ENCODE peak calls at places on chromosomes 1 and 21, in nine cellular contexts. One of them, this sample, is unnamed.

GRCh38 chr21:29121759-29122158 is 8.7 kb upstream of the MAP3K7CL start:
- DNase-seq in vagina: no peak
- DNase-seq in esophagus squamous epithelium: no peak
- DNase-seq in adrenal gland: no peak
- DNase-seq in stomach: no peak
- DNase-seq in spleen: no peak
- DNase-seq in uterus: no peak
- DNase-seq in Peyer's patch: peak
- DNase-seq in heart left ventricle: no peak
- DNase-seq in this sample: no peak

GRCh38 chr21:34835526-34835925 is 166.7 kb downstream of the CLIC6 start:
- DNase-seq in vagina: no peak
- DNase-seq in esophagus squamous epithelium: no peak
- DNase-seq in adrenal gland: peak
- DNase-seq in stomach: no peak
- DNase-seq in spleen: no peak
- DNase-seq in uterus: peak
- DNase-seq in Peyer's patch: no peak
- DNase-seq in heart left ventricle: no peak
- DNase-seq in this sample: no peak

GRCh38 chr21:35737425-35737824 is 322.9 kb downstream of the SETD4 start:
- DNase-seq in vagina: no peak
- DNase-seq in esophagus squamous epithelium: no peak
- DNase-seq in adrenal gland: no peak
- DNase-seq in stomach: no peak
- DNase-seq in spleen: no peak
- DNase-seq in uterus: no peak
- DNase-seq in Peyer's patch: no peak
- DNase-seq in heart left ventricle: no peak
- DNase-seq in this sample: no peak

GRCh38 chr1:39902121-39902807 is 547 bp upstream of the MYCL start:
- DNase-seq in vagina: no peak
- DNase-seq in esophagus squamous epithelium: no peak
- DNase-seq in adrenal gland: peak
- DNase-seq in stomach: peak
- DNase-seq in spleen: peak
- DNase-seq in uterus: peak
- DNase-seq in Peyer's patch: peak
- DNase-seq in heart left ventricle: peak
- DNase-seq in this sample: peak

GRCh38 chr1:61589382-61589765 is 135.6 kb downstream of the TM2D1 start:
- DNase-seq in vagina: no peak
- DNase-seq in esophagus squamous epithelium: no peak
- DNase-seq in adrenal gland: no peak
- DNase-seq in stomach: no peak
- DNase-seq in spleen: no peak
- DNase-seq in uterus: no peak
- DNase-seq in Peyer's patch: no peak
- DNase-seq in heart left ventricle: no peak
- DNase-seq in this sample: no peak

GRCh38 chr1:168834225-168834872 is 105.3 kb upstream of the DPT start:
- DNase-seq in vagina: no peak
- DNase-seq in esophagus squamous epithelium: no peak
- DNase-seq in adrenal gland: no peak
- DNase-seq in stomach: no peak
- DNase-seq in spleen: no peak
- DNase-seq in uterus: no peak
- DNase-seq in Peyer's patch: no peak
- DNase-seq in heart left ventricle: no peak
- DNase-seq in this sample: no peak

GRCh38 chr1:94058766-94059165 is 62.2 kb downstream of the ABCA4 start:
- DNase-seq in vagina: no peak
- DNase-seq in esophagus squamous epithelium: no peak
- DNase-seq in adrenal gland: no peak
- DNase-seq in stomach: no peak
- DNase-seq in spleen: no peak
- DNase-seq in uterus: no peak
- DNase-seq in Peyer's patch: no peak
- DNase-seq in heart left ventricle: no peak
- DNase-seq in this sample: no peak

GRCh38 chr1:162629077-162629637 is 3.1 kb upstream of the DDR2 start:
- DNase-seq in vagina: no peak
- DNase-seq in esophagus squamous epithelium: no peak
- DNase-seq in adrenal gland: no peak
- DNase-seq in stomach: no peak
- DNase-seq in spleen: no peak
- DNase-seq in uterus: no peak
- DNase-seq in Peyer's patch: no peak
- DNase-seq in heart left ventricle: no peak
- DNase-seq in this sample: no peak

GRCh38 chr1:116020668-116021272 is 44.5 kb downstream of the SLC22A15 start:
- DNase-seq in vagina: no peak
- DNase-seq in esophagus squamous epithelium: no peak
- DNase-seq in adrenal gland: peak
- DNase-seq in stomach: peak
- DNase-seq in spleen: no peak
- DNase-seq in uterus: no peak
- DNase-seq in Peyer's patch: peak
- DNase-seq in heart left ventricle: peak
- DNase-seq in this sample: peak
- TF ChIP-seq CTCF in vagina: peak
- TF ChIP-seq CTCF in esophagus squamous epithelium: peak
- TF ChIP-seq CTCF in adrenal gland: peak
- TF ChIP-seq CTCF in stomach: no peak
- TF ChIP-seq CTCF in spleen: peak
- TF ChIP-seq CTCF in uterus: no peak
- TF ChIP-seq CTCF in Peyer's patch: peak
- TF ChIP-seq CTCF in heart left ventricle: peak
- TF ChIP-seq CTCF in this sample: peak

GRCh38 chr1:8367571-8368184 is 49.8 kb downstream of the SLC45A1 start:
- DNase-seq in vagina: no peak
- DNase-seq in esophagus squamous epithelium: no peak
- DNase-seq in adrenal gland: no peak
- DNase-seq in stomach: no peak
- DNase-seq in spleen: no peak
- DNase-seq in uterus: no peak
- DNase-seq in Peyer's patch: peak
- DNase-seq in heart left ventricle: no peak
- DNase-seq in this sample: no peak
- H3K27ac ChIP-seq in vagina: no peak
- H3K27ac ChIP-seq in esophagus squamous epithelium: no peak
- H3K27ac ChIP-seq in adrenal gland: peak
- H3K27ac ChIP-seq in stomach: no peak
- H3K27ac ChIP-seq in spleen: no peak
- H3K27ac ChIP-seq in uterus: peak
- H3K27ac ChIP-seq in Peyer's patch: peak
- H3K27ac ChIP-seq in heart left ventricle: peak
- H3K27ac ChIP-seq in this sample: peak

DNA sequence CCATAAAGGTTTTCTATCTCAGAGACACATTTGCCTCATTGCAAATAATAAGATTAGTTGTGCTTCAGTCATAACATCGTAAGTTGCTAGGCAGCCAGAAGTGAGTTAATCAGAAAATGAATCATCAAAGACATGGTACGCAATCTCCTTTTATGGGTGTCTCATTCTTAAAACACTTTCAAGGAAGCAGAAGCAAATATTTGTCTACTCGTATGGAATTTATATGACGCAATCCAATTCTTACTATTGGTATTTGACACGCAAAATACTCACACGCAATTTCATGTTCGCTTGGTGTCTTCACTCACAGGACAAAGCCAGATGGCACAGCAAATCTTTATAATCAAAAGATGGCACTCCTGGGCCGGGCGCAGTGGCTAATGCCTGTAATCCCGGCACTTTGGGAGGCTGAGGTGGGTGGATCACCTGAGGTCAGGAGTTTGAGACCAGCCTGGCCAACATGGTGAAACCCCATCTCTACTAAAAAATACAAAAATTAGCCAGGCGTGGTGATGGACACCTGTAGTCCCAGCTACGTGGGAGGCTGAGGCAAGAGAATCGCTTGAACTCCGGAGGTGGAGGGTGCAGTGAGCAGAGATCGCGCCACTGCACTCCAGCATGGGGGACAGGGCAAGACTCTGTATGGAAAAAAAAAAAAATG is 56.4 kb downstream of the HLCS start:
- DNase-seq in vagina: no peak
- DNase-seq in esophagus squamous epithelium: no peak
- DNase-seq in adrenal gland: no peak
- DNase-seq in stomach: no peak
- DNase-seq in spleen: no peak
- DNase-seq in uterus: no peak
- DNase-seq in Peyer's patch: no peak
- DNase-seq in heart left ventricle: no peak
- DNase-seq in this sample: no peak
- TF ChIP-seq POLR2A in vagina: no peak
- TF ChIP-seq POLR2A in esophagus squamous epithelium: no peak
- TF ChIP-seq POLR2A in adrenal gland: no peak
- TF ChIP-seq POLR2A in stomach: no peak
- TF ChIP-seq POLR2A in spleen: no peak
- TF ChIP-seq POLR2A in uterus: no peak
- TF ChIP-seq POLR2A in Peyer's patch: no peak
- TF ChIP-seq POLR2A in heart left ventricle: no peak
- TF ChIP-seq POLR2A in this sample: no peak

DNA sequence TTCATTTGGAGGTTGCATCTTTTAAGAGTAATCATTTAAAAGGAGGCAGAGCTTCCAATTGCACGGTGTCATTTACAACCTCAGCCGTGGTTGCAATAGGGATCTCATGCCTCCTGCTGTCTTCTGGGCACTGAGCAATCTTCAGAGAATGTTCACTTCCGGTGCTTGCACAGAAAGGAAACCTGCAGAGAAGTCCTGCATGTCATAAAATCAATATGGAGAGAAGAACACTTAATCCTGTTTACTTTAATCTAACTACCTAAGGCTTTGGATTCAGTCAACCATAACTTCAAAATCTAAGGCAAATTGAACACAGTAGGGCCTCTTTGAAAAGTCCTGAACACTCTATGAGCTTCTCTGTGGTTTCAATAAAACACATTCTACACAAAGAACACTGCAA is 11.3 kb upstream of the MAP10 start:
- DNase-seq in vagina: no peak
- DNase-seq in esophagus squamous epithelium: no peak
- DNase-seq in adrenal gland: no peak
- DNase-seq in stomach: no peak
- DNase-seq in spleen: no peak
- DNase-seq in uterus: no peak
- DNase-seq in Peyer's patch: peak
- DNase-seq in heart left ventricle: no peak
- DNase-seq in this sample: peak
- TF ChIP-seq CTCF in vagina: no peak
- TF ChIP-seq CTCF in esophagus squamous epithelium: no peak
- TF ChIP-seq CTCF in adrenal gland: no peak
- TF ChIP-seq CTCF in stomach: no peak
- TF ChIP-seq CTCF in spleen: no peak
- TF ChIP-seq CTCF in uterus: no peak
- TF ChIP-seq CTCF in Peyer's patch: peak
- TF ChIP-seq CTCF in heart left ventricle: no peak
- TF ChIP-seq CTCF in this sample: peak

GRCh38 chr1:173392895-173393654 is 84.1 kb upstream of the PRDX6 start:
- DNase-seq in vagina: no peak
- DNase-seq in esophagus squamous epithelium: no peak
- DNase-seq in adrenal gland: peak
- DNase-seq in stomach: no peak
- DNase-seq in spleen: no peak
- DNase-seq in uterus: no peak
- DNase-seq in Peyer's patch: no peak
- DNase-seq in heart left ventricle: no peak
- DNase-seq in this sample: no peak
- H3K27ac ChIP-seq in vagina: no peak
- H3K27ac ChIP-seq in esophagus squamous epithelium: no peak
- H3K27ac ChIP-seq in adrenal gland: peak
- H3K27ac ChIP-seq in stomach: no peak
- H3K27ac ChIP-seq in spleen: no peak
- H3K27ac ChIP-seq in uterus: no peak
- H3K27ac ChIP-seq in Peyer's patch: no peak
- H3K27ac ChIP-seq in heart left ventricle: no peak
- H3K27ac ChIP-seq in this sample: no peak

This sample was measured in prostate gland.